ENCODE peak calls at places on chromosomes 6 and 20, in ten cellular contexts. One of them, this sample, is unnamed.

GRCh38 chr20:4717816-4718215 is 3.9 kb upstream of the PRND start:
- DNase-seq in tibial nerve: no peak
- DNase-seq in Peyer's patch: no peak
- DNase-seq in right lobe of liver: no peak
- DNase-seq in endothelial cell of umbilical vein: no peak
- DNase-seq in IMR-90: no peak
- DNase-seq in HCT116: no peak
- DNase-seq in uterus: no peak
- DNase-seq in heart left ventricle: no peak
- DNase-seq in suprapubic skin: no peak
- DNase-seq in this sample: no peak

GRCh38 chr20:40583195-40583594 is 105.8 kb downstream of the MAFB start:
- DNase-seq in right lobe of liver: no peak
- DNase-seq in heart left ventricle: peak; percentile 57
- DNase-seq in suprapubic skin: no peak
- DNase-seq in tibial nerve: peak; percentile 28
- DNase-seq in Peyer's patch: no peak
- DNase-seq in IMR-90: no peak
- DNase-seq in HCT116: no peak
- DNase-seq in endothelial cell of umbilical vein: no peak
- DNase-seq in uterus: no peak
- DNase-seq in this sample: no peak

GRCh38 chr6:90637321-90637720 is 50.4 kb upstream of the MAP3K7 start:
- DNase-seq in tibial nerve: no peak
- DNase-seq in uterus: no peak
- DNase-seq in IMR-90: no peak
- DNase-seq in right lobe of liver: no peak
- DNase-seq in heart left ventricle: no peak
- DNase-seq in endothelial cell of umbilical vein: no peak
- DNase-seq in HCT116: no peak
- DNase-seq in suprapubic skin: no peak
- DNase-seq in Peyer's patch: no peak
- DNase-seq in this sample: no peak

GRCh38 chr6:121491576-121491975 is 56.1 kb downstream of the GJA1 start:
- DNase-seq in tibial nerve: no peak
- DNase-seq in right lobe of liver: no peak
- DNase-seq in HCT116: no peak
- DNase-seq in Peyer's patch: no peak
- DNase-seq in suprapubic skin: no peak
- DNase-seq in endothelial cell of umbilical vein: no peak
- DNase-seq in uterus: no peak
- DNase-seq in IMR-90: peak; percentile 16
- DNase-seq in heart left ventricle: no peak
- DNase-seq in this sample: no peak

GRCh38 chr6:79724816-79725215 is 93.7 kb downstream of the SH3BGRL2 start:
- DNase-seq in HCT116: no peak
- DNase-seq in uterus: no peak
- DNase-seq in Peyer's patch: no peak
- DNase-seq in suprapubic skin: no peak
- DNase-seq in tibial nerve: no peak
- DNase-seq in heart left ventricle: peak; percentile 49
- DNase-seq in endothelial cell of umbilical vein: no peak
- DNase-seq in IMR-90: no peak
- DNase-seq in right lobe of liver: no peak
- DNase-seq in this sample: no peak

GRCh38 chr6:150881911-150882481 is 16.5 kb downstream of the MTHFD1L start:
- DNase-seq in heart left ventricle: peak; percentile 64
- DNase-seq in HCT116: no peak
- DNase-seq in IMR-90: peak; percentile 100
- DNase-seq in Peyer's patch: no peak
- DNase-seq in right lobe of liver: no peak
- DNase-seq in tibial nerve: peak; percentile 28
- DNase-seq in uterus: peak; percentile 54
- DNase-seq in suprapubic skin: peak; percentile 75
- DNase-seq in endothelial cell of umbilical vein: peak; percentile 98
- DNase-seq in this sample: peak; percentile 78

GRCh38 chr6:126117251-126117650 is 130.9 kb downstream of the TRMT11 start:
- DNase-seq in tibial nerve: no peak
- DNase-seq in heart left ventricle: no peak
- DNase-seq in suprapubic skin: no peak
- DNase-seq in endothelial cell of umbilical vein: no peak
- DNase-seq in right lobe of liver: no peak
- DNase-seq in uterus: no peak
- DNase-seq in HCT116: no peak
- DNase-seq in Peyer's patch: no peak
- DNase-seq in IMR-90: peak; percentile 60
- DNase-seq in this sample: no peak

GRCh38 chr6:42142118-42142835 is at the start of gene C6orf132:
- DNase-seq in IMR-90: no peak
- DNase-seq in heart left ventricle: peak; percentile 44
- DNase-seq in uterus: no peak
- DNase-seq in endothelial cell of umbilical vein: no peak
- DNase-seq in right lobe of liver: no peak
- DNase-seq in suprapubic skin: peak; percentile 86
- DNase-seq in HCT116: no peak
- DNase-seq in tibial nerve: no peak
- DNase-seq in Peyer's patch: no peak
- DNase-seq in this sample: peak; percentile 36

GRCh38 chr20:63522981-63523611 is 2.5 kb downstream of the PPDPF start:
- DNase-seq in endothelial cell of umbilical vein: no peak
- DNase-seq in right lobe of liver: no peak
- DNase-seq in HCT116: no peak
- DNase-seq in uterus: peak; percentile 20
- DNase-seq in tibial nerve: no peak
- DNase-seq in IMR-90: no peak
- DNase-seq in suprapubic skin: peak; percentile 78
- DNase-seq in heart left ventricle: peak; percentile 30
- DNase-seq in Peyer's patch: no peak
- DNase-seq in this sample: no peak

GRCh38 chr6:147390909-147391536 is 117.5 kb upstream of the SAMD5 start:
- DNase-seq in Peyer's patch: no peak
- DNase-seq in HCT116: peak; percentile 21
- DNase-seq in right lobe of liver: no peak
- DNase-seq in uterus: no peak
- DNase-seq in heart left ventricle: no peak
- DNase-seq in suprapubic skin: no peak
- DNase-seq in tibial nerve: no peak
- DNase-seq in endothelial cell of umbilical vein: peak; percentile 52
- DNase-seq in IMR-90: peak; percentile 39
- DNase-seq in this sample: no peak

GRCh38 chr20:13422637-13423036 is 201.6 kb downstream of the ISM1 start:
- DNase-seq in uterus: no peak
- DNase-seq in Peyer's patch: no peak
- DNase-seq in right lobe of liver: no peak
- DNase-seq in suprapubic skin: no peak
- DNase-seq in IMR-90: peak; percentile 11
- DNase-seq in heart left ventricle: no peak
- DNase-seq in tibial nerve: no peak
- DNase-seq in endothelial cell of umbilical vein: no peak
- DNase-seq in HCT116: no peak
- DNase-seq in this sample: no peak

GRCh38 chr6:24472181-24472580 is 17.2 kb downstream of the GPLD1 start:
- DNase-seq in endothelial cell of umbilical vein: no peak
- DNase-seq in heart left ventricle: no peak
- DNase-seq in Peyer's patch: no peak
- DNase-seq in uterus: no peak
- DNase-seq in IMR-90: peak; percentile 12
- DNase-seq in suprapubic skin: no peak
- DNase-seq in HCT116: no peak
- DNase-seq in tibial nerve: no peak
- DNase-seq in right lobe of liver: no peak
- DNase-seq in this sample: no peak

GRCh38 chr6:27507041-27507956 is 34.4 kb upstream of the ZNF184 start:
- DNase-seq in tibial nerve: no peak
- DNase-seq in endothelial cell of umbilical vein: no peak
- DNase-seq in IMR-90: no peak
- DNase-seq in Peyer's patch: no peak
- DNase-seq in heart left ventricle: no peak
- DNase-seq in suprapubic skin: no peak
- DNase-seq in HCT116: no peak
- DNase-seq in uterus: no peak
- DNase-seq in right lobe of liver: no peak
- DNase-seq in this sample: no peak

GRCh38 chr20:54267510-54268003 is 59.7 kb downstream of the PFDN4 start:
- DNase-seq in Peyer's patch: no peak
- DNase-seq in HCT116: peak; percentile 87
- DNase-seq in heart left ventricle: no peak
- DNase-seq in suprapubic skin: no peak
- DNase-seq in uterus: no peak
- DNase-seq in tibial nerve: no peak
- DNase-seq in right lobe of liver: no peak
- DNase-seq in endothelial cell of umbilical vein: no peak
- DNase-seq in IMR-90: peak; percentile 6
- DNase-seq in this sample: no peak

GRCh38 chr6:169722362-169723199 is 1.7 kb downstream of the PHF10 start:
- DNase-seq in IMR-90: peak; percentile 88
- DNase-seq in tibial nerve: peak; percentile 19
- DNase-seq in uterus: no peak
- DNase-seq in HCT116: no peak
- DNase-seq in right lobe of liver: peak; percentile 53
- DNase-seq in suprapubic skin: no peak
- DNase-seq in Peyer's patch: peak; percentile 39
- DNase-seq in heart left ventricle: peak; percentile 57
- DNase-seq in endothelial cell of umbilical vein: peak; percentile 88
- DNase-seq in this sample: peak; percentile 63
- TF ChIP-seq POLR2A in IMR-90: peak; percentile 51
- TF ChIP-seq POLR2A in tibial nerve: no peak
- TF ChIP-seq POLR2A in uterus: no peak
- TF ChIP-seq POLR2A in HCT116: no peak
- TF ChIP-seq POLR2A in right lobe of liver: no peak
- TF ChIP-seq POLR2A in suprapubic skin: no peak
- TF ChIP-seq POLR2A in Peyer's patch: no peak
- TF ChIP-seq POLR2A in heart left ventricle: no peak
- TF ChIP-seq POLR2A in endothelial cell of umbilical vein: no peak
- TF ChIP-seq POLR2A in this sample: no peak

GRCh38 chr6:142823579-142823902 is 121.4 kb downstream of the HIVEP2 start:
- DNase-seq in Peyer's patch: no peak
- DNase-seq in HCT116: no peak
- DNase-seq in uterus: no peak
- DNase-seq in suprapubic skin: no peak
- DNase-seq in IMR-90: no peak
- DNase-seq in tibial nerve: no peak
- DNase-seq in endothelial cell of umbilical vein: no peak
- DNase-seq in heart left ventricle: no peak
- DNase-seq in right lobe of liver: no peak
- DNase-seq in this sample: no peak

GRCh38 chr6:142822383-142822782 is 122.6 kb downstream of the HIVEP2 start:
- DNase-seq in uterus: no peak
- DNase-seq in IMR-90: no peak
- DNase-seq in Peyer's patch: no peak
- DNase-seq in right lobe of liver: no peak
- DNase-seq in tibial nerve: no peak
- DNase-seq in HCT116: no peak
- DNase-seq in heart left ventricle: no peak
- DNase-seq in suprapubic skin: no peak
- DNase-seq in endothelial cell of umbilical vein: no peak
- DNase-seq in this sample: no peak

GRCh38 chr6:142821860-142822259 is 123.1 kb downstream of the HIVEP2 start:
- DNase-seq in IMR-90: no peak
- DNase-seq in uterus: no peak
- DNase-seq in tibial nerve: no peak
- DNase-seq in endothelial cell of umbilical vein: no peak
- DNase-seq in suprapubic skin: no peak
- DNase-seq in right lobe of liver: peak; percentile 82
- DNase-seq in heart left ventricle: no peak
- DNase-seq in HCT116: no peak
- DNase-seq in Peyer's patch: no peak
- DNase-seq in this sample: no peak

GRCh38 chr6:142824491-142824890 is 120.5 kb downstream of the HIVEP2 start:
- DNase-seq in HCT116: no peak
- DNase-seq in heart left ventricle: no peak
- DNase-seq in endothelial cell of umbilical vein: no peak
- DNase-seq in Peyer's patch: no peak
- DNase-seq in IMR-90: no peak
- DNase-seq in tibial nerve: no peak
- DNase-seq in right lobe of liver: no peak
- DNase-seq in suprapubic skin: no peak
- DNase-seq in uterus: no peak
- DNase-seq in this sample: no peak

GRCh38 chr6:142822882-142823578 is 121.9 kb downstream of the HIVEP2 start:
- DNase-seq in heart left ventricle: no peak
- DNase-seq in Peyer's patch: no peak
- DNase-seq in HCT116: no peak
- DNase-seq in IMR-90: no peak
- DNase-seq in tibial nerve: no peak
- DNase-seq in uterus: no peak
- DNase-seq in suprapubic skin: no peak
- DNase-seq in right lobe of liver: no peak
- DNase-seq in endothelial cell of umbilical vein: no peak
- DNase-seq in this sample: no peak
- TF ChIP-seq CTCF in heart left ventricle: no peak
- TF ChIP-seq CTCF in Peyer's patch: peak; percentile 2
- TF ChIP-seq CTCF in HCT116: peak; percentile 61
- TF ChIP-seq CTCF in IMR-90: peak; percentile 19
- TF ChIP-seq CTCF in tibial nerve: no peak
- TF ChIP-seq CTCF in uterus: no peak
- TF ChIP-seq CTCF in suprapubic skin: peak; percentile 14
- TF ChIP-seq CTCF in right lobe of liver: no peak
- TF ChIP-seq CTCF in endothelial cell of umbilical vein: peak; percentile 14
- TF ChIP-seq CTCF in this sample: no peak

DNA sequence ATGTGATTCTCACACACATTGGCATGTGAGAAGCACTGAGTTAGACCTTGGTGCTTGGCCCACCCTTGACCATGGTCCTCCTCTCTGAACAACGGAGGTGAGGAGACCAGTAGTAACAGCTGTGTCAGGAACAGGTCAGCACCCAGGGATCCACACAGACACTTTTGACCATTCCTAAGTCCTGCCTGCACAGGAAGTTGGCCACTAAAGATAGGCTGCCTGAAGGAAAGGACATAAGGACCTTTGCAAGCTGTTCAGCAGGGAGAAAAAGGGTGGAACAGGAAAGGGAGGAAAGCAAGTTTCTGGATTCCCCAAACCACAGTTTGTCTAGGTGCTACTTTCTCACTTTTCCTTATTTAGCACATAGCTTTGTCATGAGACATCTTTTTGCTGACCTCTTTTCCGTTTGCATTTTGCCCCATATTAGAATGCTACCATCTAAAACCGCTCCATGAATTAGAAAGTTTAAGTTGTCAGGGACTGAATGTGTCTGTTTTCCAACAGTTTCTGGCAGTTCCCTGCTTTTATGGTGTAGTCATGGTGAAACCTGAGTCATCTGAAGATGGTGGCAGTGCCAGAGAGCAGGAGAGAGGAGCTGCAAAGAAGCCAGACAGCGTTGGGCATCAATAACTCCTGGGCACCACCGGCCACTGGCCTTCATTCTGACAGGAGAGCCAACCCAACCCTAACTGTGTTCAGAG is 1.1 kb upstream of the CD109 start:
- DNase-seq in heart left ventricle: no peak
- DNase-seq in IMR-90: peak; percentile 61
- DNase-seq in uterus: peak; percentile 41
- DNase-seq in suprapubic skin: no peak
- DNase-seq in tibial nerve: no peak
- DNase-seq in HCT116: no peak
- DNase-seq in right lobe of liver: no peak
- DNase-seq in endothelial cell of umbilical vein: peak; percentile 83
- DNase-seq in Peyer's patch: no peak
- DNase-seq in this sample: no peak
- H3K4me3 ChIP-seq in heart left ventricle: peak overlapping the region; percentile 57
- H3K4me3 ChIP-seq in IMR-90: no peak overlapping the region
- H3K4me3 ChIP-seq in uterus: peak overlapping the region; percentile 64
- H3K4me3 ChIP-seq in suprapubic skin: peak overlapping the region; percentile 63
- H3K4me3 ChIP-seq in tibial nerve: no peak overlapping the region
- H3K4me3 ChIP-seq in HCT116: peak overlapping the region; percentile 67
- H3K4me3 ChIP-seq in right lobe of liver: no peak overlapping the region
- H3K4me3 ChIP-seq in endothelial cell of umbilical vein: no peak overlapping the region
- H3K4me3 ChIP-seq in Peyer's patch: no peak overlapping the region
- H3K4me3 ChIP-seq in this sample: peak overlapping the region; percentile 60

GRCh38 chr6:118709859-118710350 is 58.5 kb upstream of the CEP85L start:
- DNase-seq in tibial nerve: no peak
- DNase-seq in HCT116: no peak
- DNase-seq in suprapubic skin: no peak
- DNase-seq in Peyer's patch: peak; percentile 84
- DNase-seq in endothelial cell of umbilical vein: no peak
- DNase-seq in heart left ventricle: no peak
- DNase-seq in right lobe of liver: no peak
- DNase-seq in uterus: no peak
- DNase-seq in IMR-90: peak; percentile 86
- DNase-seq in this sample: no peak
- TF ChIP-seq POLR2A in tibial nerve: no peak
- TF ChIP-seq POLR2A in HCT116: no peak
- TF ChIP-seq POLR2A in suprapubic skin: no peak
- TF ChIP-seq POLR2A in Peyer's patch: no peak
- TF ChIP-seq POLR2A in endothelial cell of umbilical vein: no peak
- TF ChIP-seq POLR2A in heart left ventricle: no peak
- TF ChIP-seq POLR2A in right lobe of liver: no peak
- TF ChIP-seq POLR2A in uterus: no peak
- TF ChIP-seq POLR2A in IMR-90: no peak
- TF ChIP-seq POLR2A in this sample: no peak